ENCODE peak calls at places on chromosomes 16 and 17, in six cellular contexts. One of them, this sample, is unnamed.

GRCh38 chr17:3038941-3039340 is 24.5 kb downstream of the OR1D5 start:
- DNase-seq in body of pancreas: no peak
- DNase-seq in adrenal gland: no peak
- DNase-seq in Peyer's patch: no peak
- DNase-seq in glomerular endothelial cell: no peak
- DNase-seq in GM12892: no peak
- DNase-seq in this sample: no peak

GRCh38 chr17:14303343-14304221 is 2.7 kb downstream of the HS3ST3B1 start:
- DNase-seq in GM12892: no peak
- DNase-seq in glomerular endothelial cell: no peak
- DNase-seq in Peyer's patch: no peak
- DNase-seq in body of pancreas: no peak
- DNase-seq in adrenal gland: no peak
- DNase-seq in this sample: no peak

GRCh38 chr16:55569025-55569424 is 2.5 kb downstream of the CAPNS2 start:
- DNase-seq in adrenal gland: no peak
- DNase-seq in body of pancreas: no peak
- DNase-seq in glomerular endothelial cell: no peak
- DNase-seq in Peyer's patch: no peak
- DNase-seq in GM12892: no peak
- DNase-seq in this sample: no peak

GRCh38 chr17:51046527-51047384 is 73.9 kb downstream of the SPAG9 start:
- DNase-seq in adrenal gland: peak
- DNase-seq in Peyer's patch: no peak
- DNase-seq in body of pancreas: peak
- DNase-seq in GM12892: no peak
- DNase-seq in glomerular endothelial cell: no peak
- DNase-seq in this sample: no peak

GRCh38 chr16:31484491-31485171 is 1.7 kb downstream of the SLC5A2 start:
- DNase-seq in Peyer's patch: no peak
- DNase-seq in GM12892: no peak
- DNase-seq in body of pancreas: peak
- DNase-seq in glomerular endothelial cell: no peak
- DNase-seq in adrenal gland: no peak
- DNase-seq in this sample: no peak

GRCh38 chr17:70134042-70134441 is 35.3 kb upstream of the KCNJ2 start:
- DNase-seq in glomerular endothelial cell: no peak
- DNase-seq in body of pancreas: no peak
- DNase-seq in adrenal gland: no peak
- DNase-seq in Peyer's patch: no peak
- DNase-seq in GM12892: no peak
- DNase-seq in this sample: no peak

GRCh38 chr17:17647521-17648178 is 33.6 kb upstream of the RAI1 start:
- DNase-seq in adrenal gland: no peak
- DNase-seq in glomerular endothelial cell: no peak
- DNase-seq in body of pancreas: no peak
- DNase-seq in Peyer's patch: no peak
- DNase-seq in GM12892: no peak
- DNase-seq in this sample: no peak

GRCh38 chr16:80058236-80058635 is 457.7 kb upstream of the MAF start:
- DNase-seq in glomerular endothelial cell: no peak
- DNase-seq in Peyer's patch: no peak
- DNase-seq in GM12892: no peak
- DNase-seq in body of pancreas: peak
- DNase-seq in adrenal gland: no peak
- DNase-seq in this sample: no peak

GRCh38 chr16:29871822-29872546 is 9.0 kb upstream of the CDIPT start:
- DNase-seq in GM12892: no peak
- DNase-seq in adrenal gland: no peak
- DNase-seq in Peyer's patch: no peak
- DNase-seq in glomerular endothelial cell: no peak
- DNase-seq in body of pancreas: no peak
- DNase-seq in this sample: no peak

This sample was measured in KG1.